ENCODE peak calls at places on chromosomes 4 and X, in eight cellular contexts. B is pons; D is activated CD4-positive, alpha-beta T cell treated with anti-CD3 and anti-CD28 coated beads, Interleukin-2, amount 10 ng/mL, durations not matched to agents 7 days and 5 days; Y is HT1080; T is NCI-H1092; J is foreskin fibroblast; E is foreskin keratinocyte; N is PC-9. O is an unnamed sample.

GRCh38 chrX:143635915-143636314 is at the start of gene SLITRK4:
- DNase-seq in B (peak), D (no peak), Y (no peak), T (no peak), J (no peak), E (no peak), N (no peak), O (peak)

GRCh38 chr4:10457255-10457801 is at the start of gene ZNF518B:
- DNase-seq in B (peak), D (peak), Y (no peak), T (peak), J (peak), E (peak), N (peak), O (peak)

GRCh38 chr4:25775166-25775565 is 87.6 kb downstream of the SEL1L3 start:
- DNase-seq in B (no peak), D (no peak), Y (no peak), T (no peak), J (no peak), E (no peak), N (no peak), O (no peak)

GRCh38 chr4:3767569-3768288 is 1.5 kb downstream of the ADRA2C start:
- DNase-seq in B (no peak), D (peak), Y (no peak), T (no peak), J (peak), E (no peak), N (no peak), O (no peak)

GRCh38 chr4:11469900-11470708 is 41.4 kb upstream of the HS3ST1 start:
- DNase-seq in B (no peak), D (no peak), Y (no peak), T (no peak), J (no peak), E (peak), N (no peak), O (no peak)

GRCh38 chr4:74536557-74536956 is 91.6 kb downstream of the AREG start:
- DNase-seq in B (no peak), D (no peak), Y (no peak), T (no peak), J (peak), E (no peak), N (no peak), O (peak)

GRCh38 chr4:153577053-153577452 is 107.0 kb upstream of the TLR2 start:
- DNase-seq in B (no peak), D (no peak), Y (no peak), T (peak), J (no peak), E (no peak), N (no peak), O (no peak)

GRCh38 chr4:38365748-38366310 is 298.2 kb upstream of the KLF3 start:
- DNase-seq in B (no peak), D (no peak), Y (no peak), T (peak), J (no peak), E (no peak), N (no peak), O (no peak)

GRCh38 chr4:60992037-60992436 is 208.1 kb upstream of the ADGRL3 start:
- DNase-seq in B (no peak), D (no peak), Y (peak), T (no peak), J (no peak), E (peak), N (no peak), O (peak)

GRCh38 chr4:154743683-154744340 is at the start of gene LRAT:
- DNase-seq in B (peak), D (peak), Y (no peak), T (no peak), J (peak), E (peak), N (peak), O (peak)

GRCh38 chr4:139015948-139016451 is 419 bp downstream of the NOCT start:
- DNase-seq in B (no peak), D (peak), Y (peak), T (no peak), J (peak), E (no peak), N (no peak), O (no peak)

GRCh38 chrX:5681159-5681558 is 547.5 kb downstream of the NLGN4X start:
- DNase-seq in B (peak), D (no peak), Y (peak), T (no peak), J (peak), E (peak), N (no peak), O (no peak)

GRCh38 chrX:13165266-13165665 is 120.8 kb upstream of the FAM9C start:
- DNase-seq in B (no peak), D (no peak), Y (no peak), T (peak), J (no peak), E (no peak), N (no peak), O (no peak)

GRCh38 chr4:17241835-17242234 is 270.1 kb downstream of the QDPR start:
- DNase-seq in B (no peak), D (no peak), Y (no peak), T (no peak), J (no peak), E (no peak), N (no peak), O (no peak)

GRCh38 chr4:186878203-186878800 is 154.6 kb upstream of the FAT1 start:
- DNase-seq in B (peak), D (no peak), Y (no peak), T (no peak), J (no peak), E (no peak), N (no peak), O (no peak)

GRCh38 chrX:98294310-98294709 is 1410.6 kb downstream of the RPA4 start:
- DNase-seq in B (no peak), D (no peak), Y (no peak), T (no peak), J (no peak), E (no peak), N (no peak), O (no peak)

GRCh38 chr4:47642985-47643745 is 158.1 kb downstream of the ATP10D start:
- DNase-seq in B (peak), D (no peak), Y (no peak), T (no peak), J (peak), E (peak), N (no peak), O (peak)

GRCh38 chrX:13179100-13179499 is 134.7 kb upstream of the FAM9C start:
- DNase-seq in B (no peak), D (no peak), Y (no peak), T (no peak), J (no peak), E (peak), N (no peak), O (no peak)